ENCODE peak calls at places on chromosomes 6 and 20, in ten cellular contexts. E, D, K, C, L, R, Y, A, O and X are unnamed samples.

GRCh38 chr6:113120214-113120576 is 737.0 kb upstream of the MARCKS start:
- DNase-seq in E (no peak), D (no peak), K (peak), C (no peak), L (no peak), R (no peak), Y (no peak), A (no peak), O (peak), X (no peak)

GRCh38 chr20:33893314-33893713 is 82.2 kb downstream of the CHMP4B start:
- DNase-seq in E (no peak), D (no peak), K (peak), C (no peak), L (no peak), R (no peak), Y (no peak), A (no peak), O (peak), X (no peak)

GRCh38 chr6:165227644-165228329 is 81.6 kb downstream of the C6orf118 start:
- DNase-seq in E (no peak), D (no peak), K (peak), C (no peak), L (no peak), R (no peak), Y (no peak), A (no peak), O (peak), X (no peak)

GRCh38 chr6:137001287-137001976 is 43.3 kb downstream of the IL20RA start:
- DNase-seq in E (no peak), D (peak), K (no peak), C (no peak), L (peak), R (no peak), Y (no peak), A (peak), O (no peak), X (no peak)

GRCh38 chr20:45890077-45890996 is 671 bp downstream of the NEURL2 start:
- DNase-seq in E (peak), D (peak), K (peak), C (no peak), L (peak), R (peak), Y (no peak), A (peak), O (peak), X (no peak)

GRCh38 chr20:51481311-51481997 is 61.1 kb downstream of the NFATC2 start:
- DNase-seq in E (no peak), D (no peak), K (no peak), C (no peak), L (no peak), R (no peak), Y (no peak), A (no peak), O (no peak), X (no peak)

GRCh38 chr6:169960891-169961611 is 209.6 kb downstream of the ERMARD start:
- DNase-seq in E (no peak), D (no peak), K (no peak), C (no peak), L (no peak), R (no peak), Y (no peak), A (no peak), O (no peak), X (no peak)

GRCh38 chr20:57241592-57241991 is 24.8 kb downstream of the BMP7 start:
- DNase-seq in E (no peak), D (no peak), K (no peak), C (no peak), L (no peak), R (no peak), Y (no peak), A (no peak), O (no peak), X (no peak)

GRCh38 chr6:170360476-170360875 is 53.9 kb downstream of the FAM120B start:
- DNase-seq in E (no peak), D (no peak), K (peak), C (no peak), L (no peak), R (no peak), Y (no peak), A (no peak), O (peak), X (no peak)

GRCh38 chr6:145453376-145453775 is 281.9 kb downstream of the EPM2A start:
- DNase-seq in E (no peak), D (no peak), K (no peak), C (no peak), L (no peak), R (no peak), Y (no peak), A (peak), O (no peak), X (no peak)

GRCh38 chr20:62595491-62595890 is 46.8 kb upstream of the SLCO4A1 start:
- DNase-seq in E (no peak), D (no peak), K (peak), C (no peak), L (no peak), R (no peak), Y (no peak), A (no peak), O (peak), X (peak)

GRCh38 chr6:158799051-158799792 is 19.9 kb downstream of the EZR start:
- DNase-seq in E (no peak), D (peak), K (no peak), C (no peak), L (no peak), R (peak), Y (no peak), A (no peak), O (no peak), X (no peak)

GRCh38 chr6:22875845-22876244 is 306.5 kb downstream of the HDGFL1 start:
- DNase-seq in E (no peak), D (no peak), K (no peak), C (no peak), L (no peak), R (no peak), Y (no peak), A (no peak), O (no peak), X (no peak)

GRCh38 chr6:42505377-42505702 is 53.6 kb upstream of the TRERF1 start:
- DNase-seq in E (no peak), D (no peak), K (peak), C (no peak), L (no peak), R (no peak), Y (no peak), A (no peak), O (peak), X (no peak)

GRCh38 chr6:122709922-122710512 is 69.5 kb upstream of the FABP7 start:
- DNase-seq in E (no peak), D (no peak), K (no peak), C (no peak), L (no peak), R (no peak), Y (peak), A (no peak), O (no peak), X (no peak)

GRCh38 chr6:28587011-28587745 is 61.5 kb downstream of the GPX5 start:
- DNase-seq in E (peak), D (peak), K (no peak), C (no peak), L (peak), R (peak), Y (no peak), A (peak), O (peak), X (no peak)

GRCh38 chr6:5706094-5707033 is 300.4 kb downstream of the NRN1 start:
- DNase-seq in E (no peak), D (no peak), K (no peak), C (no peak), L (no peak), R (no peak), Y (no peak), A (no peak), O (no peak), X (no peak)

GRCh38 chr6:157438611-157439109 is 57.7 kb downstream of the ZDHHC14 start:
- DNase-seq in E (no peak), D (no peak), K (no peak), C (no peak), L (no peak), R (no peak), Y (no peak), A (no peak), O (peak), X (no peak)

GRCh38 chr20:4154958-4155411 is 139.6 kb upstream of the RNF24 start:
- DNase-seq in E (no peak), D (no peak), K (no peak), C (no peak), L (no peak), R (peak), Y (no peak), A (no peak), O (no peak), X (peak)

GRCh38 chr6:34560366-34561226 is 4.5 kb upstream of the SPDEF start:
- DNase-seq in E (no peak), D (peak), K (peak), C (no peak), L (peak), R (peak), Y (no peak), A (no peak), O (peak), X (peak)

GRCh38 chr6:34115396-34116314 is 30.2 kb downstream of the GRM4 start:
- DNase-seq in E (peak), D (no peak), K (no peak), C (no peak), L (peak), R (peak), Y (no peak), A (peak), O (peak), X (peak)

GRCh38 chr6:100346828-100347227 is 117.9 kb downstream of the SIM1 start:
- DNase-seq in E (no peak), D (no peak), K (peak), C (no peak), L (no peak), R (no peak), Y (no peak), A (no peak), O (peak), X (no peak)

GRCh38 chr6:156517090-156517489 is 260.1 kb upstream of the ARID1B start:
- DNase-seq in E (no peak), D (no peak), K (no peak), C (no peak), L (no peak), R (no peak), Y (no peak), A (no peak), O (no peak), X (no peak)

GRCh38 chr6:95133578-95133977 is 443.8 kb upstream of the MANEA start:
- DNase-seq in E (no peak), D (peak), K (no peak), C (no peak), L (no peak), R (no peak), Y (no peak), A (peak), O (no peak), X (no peak)

GRCh38 chr20:34676642-34677373 is at the start of gene PIGU:
- DNase-seq in E (peak), D (peak), K (peak), C (peak), L (peak), R (peak), Y (peak), A (peak), O (peak), X (peak)